ENCODE peak calls at places on chromosomes 12 and 14, in six cellular contexts. R is esophagus squamous epithelium, O is colonic mucosa, M is hepatocyte, W is sigmoid colon, U is stomach. T is an unnamed sample. For H3K4me1 and H3K36me3, the result is how much of the 10 kb centered on the place peaks cover.

GRCh38 chr14:30291216-30291615 is 267.7 kb upstream of the G2E3 start:
- DNase-seq in R (no peak), O (no peak), M (no peak), W (no peak), U (no peak), T (no peak)

GRCh38 chr12:91813701-91814100 is 331.9 kb downstream of the BTG1 start:
- DNase-seq in R (no peak), O (no peak), M (no peak), W (no peak), U (no peak), T (no peak)

GRCh38 chr12:19915392-19916192 is 452.7 kb upstream of the PDE3A start:
- DNase-seq in R (no peak), O (no peak), M (peak), W (no peak), U (no peak), T (peak)

GRCh38 chr12:3217683-3218079 is 140.5 kb downstream of the TSPAN9 start:
- DNase-seq in R (no peak), O (no peak), M (no peak), W (no peak), U (no peak), T (no peak)

GRCh38 chr14:54425068-54425467 is 16.1 kb downstream of the CNIH1 start:
- DNase-seq in R (no peak), O (no peak), M (no peak), W (no peak), U (no peak), T (no peak)

GRCh38 chr12:59004466-59004865 is 84.2 kb upstream of the LRIG3 start:
- DNase-seq in R (no peak), O (no peak), M (no peak), W (no peak), U (no peak), T (no peak)

GRCh38 chr12:55698965-55699364 is 8.7 kb downstream of the ITGA7 start:
- DNase-seq in R (no peak), O (no peak), M (no peak), W (peak), U (no peak), T (no peak)

GRCh38 chr14:98956181-98956580 is 315.8 kb downstream of the BCL11B start:
- DNase-seq in R (no peak), O (peak), M (no peak), W (peak), U (no peak), T (no peak)

GRCh38 chr12:94561943-94562411 is 88.4 kb downstream of the TMCC3 start:
- DNase-seq in R (no peak), O (no peak), M (no peak), W (no peak), U (peak), T (no peak)

GRCh38 chr12:84727964-84728363 is 184.6 kb downstream of the SLC6A15 start:
- DNase-seq in R (no peak), O (no peak), M (peak), W (no peak), U (no peak), T (no peak)

GRCh38 chr14:100289916-100290606 is 16.2 kb downstream of the SLC25A29 start:
- DNase-seq in R (no peak), O (no peak), M (no peak), W (no peak), U (no peak), T (no peak)

GRCh38 chr12:50213439-50213838 is 46.3 kb upstream of the CERS5 start:
- DNase-seq in R (no peak), O (no peak), M (no peak), W (no peak), U (no peak), T (no peak)

GRCh38 chr12:50212071-50212467 is 44.9 kb upstream of the CERS5 start:
- DNase-seq in R (no peak), O (no peak), M (no peak), W (no peak), U (no peak), T (no peak)

GRCh38 chr12:50214018-50214417 is 46.8 kb upstream of the CERS5 start:
- DNase-seq in R (no peak), O (no peak), M (no peak), W (no peak), U (no peak), T (no peak)

GRCh38 chr12:50217202-50217601 is 50.0 kb upstream of the CERS5 start:
- DNase-seq in R (no peak), O (no peak), M (no peak), W (no peak), U (no peak), T (no peak)

DNA sequence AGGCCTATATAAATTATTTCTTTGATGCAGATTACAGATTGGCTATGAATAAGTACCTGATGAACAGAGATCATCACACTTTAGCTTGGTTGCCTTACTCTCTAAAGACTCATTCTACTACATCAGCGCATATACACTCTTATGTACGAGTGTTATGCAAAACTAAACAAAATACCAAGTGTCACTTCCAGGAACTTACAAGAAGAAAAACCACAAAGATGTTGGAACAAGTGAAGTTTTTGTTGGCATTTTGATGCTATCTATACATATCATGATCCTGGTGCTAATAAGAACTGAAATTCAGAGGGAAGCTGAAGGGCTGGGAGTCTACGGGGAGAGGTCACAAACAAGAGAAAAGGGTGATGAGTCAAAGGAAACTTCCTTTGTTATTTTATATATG is 47.9 kb upstream of the CERS5 start:
- DNase-seq in R (no peak), O (no peak), M (no peak), W (no peak), U (no peak), T (no peak)
- H3K4me1 ChIP-seq in R (under half), O (under half), M (under half), W (under half), U (half or more), T (under half)

GRCh38 chr12:127538325-127538724 is 728.6 kb upstream of the TMEM132C start:
- DNase-seq in R (no peak), O (no peak), M (no peak), W (no peak), U (no peak), T (no peak)
- TF ChIP-seq CTCF in R (no peak), O (no peak), M (no peak), W (no peak), U (no peak), T (no peak)

DNA sequence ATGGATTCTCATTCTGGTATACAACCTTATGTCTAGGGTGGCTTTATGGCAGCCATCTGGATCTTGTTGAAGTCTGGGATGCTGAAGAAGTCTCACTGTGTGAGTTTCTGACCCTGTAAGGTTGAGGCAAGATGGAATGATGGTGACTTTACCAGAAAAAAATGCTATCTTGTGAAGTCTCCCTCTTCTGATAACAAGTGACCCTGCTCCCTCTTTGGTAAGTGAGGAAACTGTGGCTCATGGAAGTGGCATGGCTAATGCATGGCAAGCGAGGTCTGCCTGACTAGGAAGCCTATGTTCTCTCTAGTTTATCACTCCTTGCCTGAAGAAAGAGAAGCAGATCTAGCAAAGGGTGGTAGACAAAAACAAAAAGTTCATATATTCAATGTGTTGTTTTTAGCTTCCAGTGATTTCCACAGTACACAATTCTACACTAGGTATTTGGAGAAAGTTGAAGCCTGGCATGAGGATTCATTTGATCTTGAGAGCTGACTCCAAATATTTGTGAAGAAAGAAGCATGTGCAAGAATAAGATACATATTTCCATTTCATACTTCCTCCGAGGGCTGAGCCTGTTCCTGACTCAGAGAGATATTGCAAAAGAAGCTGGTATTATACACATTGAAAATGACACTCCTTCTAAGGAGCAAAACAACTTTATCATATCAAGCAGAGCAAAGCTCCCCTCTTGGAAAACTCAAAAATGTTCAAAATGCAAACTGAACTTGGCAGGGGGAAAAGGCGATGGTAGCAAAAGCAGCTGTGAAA is 63.6 kb downstream of the HELB start:
- DNase-seq in R (no peak), O (no peak), M (no peak), W (no peak), U (no peak), T (no peak)
- H3K36me3 ChIP-seq in R (under half), O (under half), M (under half), W (under half), U (under half), T (under half)

DNA sequence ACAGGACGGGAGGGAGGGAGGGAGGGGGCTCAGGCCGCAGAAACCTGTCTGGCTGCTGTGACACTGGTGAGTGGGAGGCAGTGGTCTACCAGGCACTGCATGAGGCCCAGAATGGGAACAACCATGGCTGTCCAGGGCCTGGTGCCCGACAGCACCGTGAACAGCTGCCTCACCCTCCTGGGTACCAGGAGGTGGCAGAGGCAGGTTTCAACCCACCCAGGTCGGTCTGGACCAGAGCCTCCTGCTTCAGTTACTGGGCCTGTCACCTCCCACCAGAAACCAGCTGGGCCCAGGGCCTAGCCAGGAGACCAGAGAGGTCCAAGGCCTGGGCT is 80.2 kb downstream of the ITPK1 start:
- DNase-seq in R (no peak), O (no peak), M (no peak), W (no peak), U (no peak), T (no peak)
- H3K4me1 ChIP-seq in R (under half), O (under half), M (half or more), W (half or more), U (half or more), T (half or more)

GRCh38 chr12:48934312-48934706 is 9.0 kb upstream of the FKBP11 start:
- DNase-seq in R (no peak), O (no peak), M (no peak), W (peak), U (no peak), T (no peak)
- TF ChIP-seq CTCF in R (peak), O (no peak), M (peak), W (no peak), U (no peak), T (peak)

DNA sequence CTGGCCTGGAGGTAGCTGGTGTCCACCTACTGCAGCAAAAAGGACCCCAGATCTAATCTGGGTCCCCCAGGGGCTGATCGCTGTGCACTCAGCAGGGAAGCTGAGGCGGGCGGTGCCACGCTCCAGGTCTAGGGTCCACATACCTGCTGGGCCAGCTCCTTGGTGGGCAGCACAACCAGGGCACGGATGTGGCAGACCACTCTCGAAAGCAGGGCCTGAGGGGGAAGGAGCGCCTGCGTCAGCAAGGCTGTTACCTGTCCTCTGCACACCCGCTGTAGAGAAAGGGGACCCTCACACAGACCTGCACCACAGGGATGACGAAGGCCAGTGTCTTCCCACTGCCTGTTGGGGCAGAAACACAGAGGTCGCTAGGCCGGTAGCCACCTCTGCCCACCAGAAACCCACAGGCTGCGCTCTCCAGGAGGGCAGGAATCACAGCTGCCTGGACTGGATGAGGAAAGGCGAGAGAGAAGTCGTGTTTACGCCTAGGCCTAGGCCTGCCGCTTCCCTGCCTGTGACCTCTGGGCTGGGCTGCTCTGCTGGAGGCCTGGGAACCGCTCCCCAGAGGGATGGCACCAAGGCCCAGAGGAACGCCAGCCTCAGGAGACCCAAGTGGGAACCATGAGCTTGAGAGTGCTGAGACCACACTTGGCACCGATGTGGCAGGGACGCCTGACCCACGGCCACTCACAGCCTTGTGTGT is 2.0 kb downstream of the DDX51 start:
- DNase-seq in R (no peak), O (no peak), M (no peak), W (no peak), U (no peak), T (no peak)
- H3K36me3 ChIP-seq in R (under half), O (under half), M (under half), W (half or more), U (under half), T (under half)

GRCh38 chr12:121628037-121628436 is 1.7 kb downstream of the ORAI1 start:
- DNase-seq in R (no peak), O (peak), M (peak), W (no peak), U (peak), T (no peak)
- H3K4me1 ChIP-seq in R (half or more), O (under half), M (under half), W (under half), U (half or more), T (under half)

T was measured in Caco-2.